ENCODE peak calls at places on chromosome 10, in five cellular contexts. One of them, this sample, is unnamed.

GRCh38 chr10:70931168-70931805 is 42.9 kb upstream of the PCBD1 start:
- DNase-seq in GM23248: peak; percentile 42
- DNase-seq in A549: no peak
- DNase-seq in effector memory CD8-positive, alpha-beta T cell: no peak
- DNase-seq in HT-29: no peak
- DNase-seq in this sample: no peak

GRCh38 chr10:77533887-77534278 is 103.7 kb downstream of the KCNMA1 start:
- DNase-seq in A549: peak; percentile 25
- DNase-seq in GM23248: peak; percentile 36
- DNase-seq in effector memory CD8-positive, alpha-beta T cell: no peak
- DNase-seq in HT-29: no peak
- DNase-seq in this sample: no peak

GRCh38 chr10:19816420-19817250 is at the start of gene PLXDC2:
- DNase-seq in HT-29: peak; percentile 23
- DNase-seq in effector memory CD8-positive, alpha-beta T cell: no peak
- DNase-seq in GM23248: peak; percentile 56
- DNase-seq in A549: no peak
- DNase-seq in this sample: no peak

GRCh38 chr10:11149499-11149898 is 131.8 kb downstream of the CELF2 start:
- DNase-seq in A549: no peak
- DNase-seq in effector memory CD8-positive, alpha-beta T cell: peak; percentile 47
- DNase-seq in GM23248: no peak
- DNase-seq in HT-29: no peak
- DNase-seq in this sample: peak; percentile 84

GRCh38 chr10:63664341-63664885 is 143.2 kb downstream of the REEP3 start:
- DNase-seq in A549: no peak
- DNase-seq in effector memory CD8-positive, alpha-beta T cell: no peak
- DNase-seq in GM23248: no peak
- DNase-seq in HT-29: no peak
- DNase-seq in this sample: no peak

GRCh38 chr10:37314350-37314749 is 189.0 kb downstream of the ANKRD30A start:
- DNase-seq in GM23248: no peak
- DNase-seq in A549: no peak
- DNase-seq in effector memory CD8-positive, alpha-beta T cell: no peak
- DNase-seq in HT-29: no peak
- DNase-seq in this sample: no peak

GRCh38 chr10:13717936-13718772 is 131.4 kb downstream of the PRPF18 start:
- DNase-seq in HT-29: peak; percentile 13
- DNase-seq in GM23248: peak; percentile 94
- DNase-seq in effector memory CD8-positive, alpha-beta T cell: no peak
- DNase-seq in A549: no peak
- DNase-seq in this sample: peak; percentile 59

GRCh38 chr10:60444494-60445064 is 54.9 kb upstream of the ANK3 start:
- DNase-seq in HT-29: peak; percentile 50
- DNase-seq in effector memory CD8-positive, alpha-beta T cell: no peak
- DNase-seq in GM23248: peak; percentile 52
- DNase-seq in A549: no peak
- DNase-seq in this sample: no peak

GRCh38 chr10:29946953-29947700 is 112.3 kb downstream of the JCAD start:
- DNase-seq in A549: no peak
- DNase-seq in HT-29: no peak
- DNase-seq in effector memory CD8-positive, alpha-beta T cell: no peak
- DNase-seq in GM23248: peak; percentile 94
- DNase-seq in this sample: no peak

GRCh38 chr10:44878704-44879530 is 32.2 kb upstream of the TMEM72 start:
- DNase-seq in HT-29: peak; percentile 78
- DNase-seq in effector memory CD8-positive, alpha-beta T cell: peak; percentile 52
- DNase-seq in GM23248: peak; percentile 94
- DNase-seq in A549: peak; percentile 66
- DNase-seq in this sample: peak; percentile 80

GRCh38 chr10:373015-373414 is 237.8 kb downstream of the ZMYND11 start:
- DNase-seq in GM23248: peak; percentile 50
- DNase-seq in A549: peak; percentile 20
- DNase-seq in effector memory CD8-positive, alpha-beta T cell: no peak
- DNase-seq in HT-29: no peak
- DNase-seq in this sample: no peak

GRCh38 chr10:94496010-94496409 is 49.6 kb upstream of the HELLS start:
- DNase-seq in effector memory CD8-positive, alpha-beta T cell: no peak
- DNase-seq in HT-29: no peak
- DNase-seq in GM23248: peak; percentile 6
- DNase-seq in A549: no peak
- DNase-seq in this sample: no peak

GRCh38 chr10:31912898-31913847 is 15.5 kb downstream of the ARHGAP12 start:
- DNase-seq in A549: no peak
- DNase-seq in HT-29: peak; percentile 71
- DNase-seq in GM23248: peak; percentile 61
- DNase-seq in effector memory CD8-positive, alpha-beta T cell: no peak
- DNase-seq in this sample: no peak

GRCh38 chr10:60358282-60358681 is 31.4 kb downstream of the ANK3 start:
- DNase-seq in effector memory CD8-positive, alpha-beta T cell: no peak
- DNase-seq in HT-29: no peak
- DNase-seq in A549: no peak
- DNase-seq in GM23248: no peak
- DNase-seq in this sample: no peak

GRCh38 chr10:26987851-26988250 is 112.4 kb downstream of the ANKRD26 start:
- DNase-seq in GM23248: peak; percentile 18
- DNase-seq in A549: no peak
- DNase-seq in effector memory CD8-positive, alpha-beta T cell: no peak
- DNase-seq in HT-29: no peak
- DNase-seq in this sample: no peak

GRCh38 chr10:124632566-124632965 is 111.6 kb downstream of the FAM53B start:
- DNase-seq in effector memory CD8-positive, alpha-beta T cell: no peak
- DNase-seq in HT-29: no peak
- DNase-seq in A549: no peak
- DNase-seq in GM23248: no peak
- DNase-seq in this sample: no peak